ENCODE peak calls at places on chromosome 6, in seven cellular contexts. A is AG09319; Y is CD4-positive, alpha-beta T cell; T is OCI-LY7; O is fibroblast of the aortic adventitia; S is choroid plexus epithelial cell; E is astrocyte. W is an unnamed sample.
A peak's percentile ranks its signal among the peaks of the same experiment; 100 is the strongest.

GRCh38 chr6:166310634-166311033 is 2.4 kb upstream of the PRR18 start:
- DNase-seq in E (no peak), T (no peak), S (no peak), Y (no peak), O (no peak), A (no peak), W (no peak)

GRCh38 chr6:137487947-137488735 is 6.1 kb downstream of the OLIG3 start:
- DNase-seq in Y (no peak), E (no peak), S (no peak), T (no peak), O (no peak), A (no peak), W (peak; percentile 43)

GRCh38 chr6:34359438-34360158 is 32.9 kb downstream of the NUDT3 start:
- DNase-seq in E (peak; percentile 76), T (no peak), A (no peak), S (peak; percentile 78), Y (no peak), O (peak; percentile 62), W (no peak)

GRCh38 chr6:71529769-71530168 is 241.2 kb downstream of the OGFRL1 start:
- DNase-seq in S (no peak), O (no peak), T (no peak), E (no peak), A (no peak), Y (no peak), W (no peak)

GRCh38 chr6:87336367-87336766 is 7.3 kb upstream of the GJB7 start:
- DNase-seq in E (no peak), Y (no peak), T (no peak), O (no peak), S (no peak), A (no peak), W (no peak)

GRCh38 chr6:139534472-139535115 is 160.1 kb upstream of the CITED2 start:
- DNase-seq in S (no peak), A (no peak), T (no peak), Y (no peak), O (no peak), E (no peak), W (no peak)

GRCh38 chr6:64691069-64691468 is 1016.0 kb downstream of the EYS start:
- DNase-seq in S (peak; percentile 38), A (no peak), O (no peak), T (no peak), Y (no peak), E (no peak), W (no peak)

GRCh38 chr6:125940691-125941090 is 15.9 kb upstream of the HINT3 start:
- DNase-seq in E (no peak), S (no peak), T (no peak), Y (no peak), O (peak; percentile 72), A (no peak), W (no peak)

GRCh38 chr6:72861935-72862432 is 240.1 kb downstream of the KCNQ5 start:
- DNase-seq in E (peak; percentile 49), A (peak; percentile 12), S (peak; percentile 6), O (peak; percentile 58), T (no peak), Y (no peak), W (no peak)

GRCh38 chr6:87366428-87366827 is 21.8 kb downstream of the C6orf163 start:
- DNase-seq in O (no peak), A (no peak), Y (no peak), S (no peak), T (no peak), E (peak; percentile 8), W (no peak)

GRCh38 chr6:42907336-42907735 is 8.5 kb upstream of the PTCRA start:
- DNase-seq in O (peak; percentile 25), E (no peak), A (no peak), S (no peak), Y (no peak), T (no peak), W (no peak)

GRCh38 chr6:167659016-167659415 is 167.7 kb upstream of the AFDN start:
- DNase-seq in S (no peak), T (no peak), O (no peak), E (no peak), A (no peak), Y (no peak), W (no peak)

GRCh38 chr6:89148016-89148750 is 2.3 kb downstream of the PM20D2 start:
- DNase-seq in T (no peak), S (no peak), E (no peak), Y (no peak), A (no peak), O (no peak), W (peak; percentile 67)

GRCh38 chr6:21158149-21158548 is 435.4 kb upstream of the SOX4 start:
- DNase-seq in A (no peak), O (no peak), E (no peak), Y (no peak), S (no peak), T (no peak), W (no peak)

GRCh38 chr6:111306104-111306888 is 176.7 kb downstream of the REV3L start:
- DNase-seq in A (no peak), T (no peak), Y (no peak), E (no peak), S (no peak), O (no peak), W (no peak)

GRCh38 chr6:16670183-16670582 is 91.1 kb downstream of the ATXN1 start:
- DNase-seq in Y (no peak), S (no peak), T (no peak), O (no peak), E (no peak), A (no peak), W (no peak)

GRCh38 chr6:6154335-6154734 is 147.6 kb upstream of the NRN1 start:
- DNase-seq in Y (no peak), T (no peak), O (no peak), A (no peak), E (no peak), S (no peak), W (no peak)

GRCh38 chr6:36839819-36840379 is 655 bp upstream of the CPNE5 start:
- DNase-seq in E (no peak), O (peak; percentile 16), T (peak; percentile 11), S (no peak), A (no peak), Y (peak; percentile 29), W (peak; percentile 24)

GRCh38 chr6:54074591-54075195 is 36.5 kb upstream of the MLIP start:
- DNase-seq in A (no peak), T (no peak), E (no peak), S (peak; percentile 38), Y (no peak), O (no peak), W (no peak)

GRCh38 chr6:89509719-89510339 is 76.9 kb downstream of the ANKRD6 start:
- DNase-seq in S (no peak), T (no peak), E (no peak), O (peak; percentile 8), Y (no peak), A (no peak), W (no peak)

GRCh38 chr6:156427345-156427744 is 349.8 kb upstream of the ARID1B start:
- DNase-seq in T (no peak), Y (no peak), O (peak; percentile 63), E (peak; percentile 95), S (peak; percentile 79), A (no peak), W (no peak)

GRCh38 chr6:155418017-155418749 is 37.5 kb downstream of the NOX3 start:
- DNase-seq in A (peak; percentile 22), S (peak; percentile 92), Y (peak; percentile 66), E (peak; percentile 61), T (peak; percentile 65), O (peak; percentile 79), W (peak; percentile 86)

GRCh38 chr6:113857565-113858066 is 471 bp downstream of the MARCKS start:
- DNase-seq in A (no peak), E (no peak), O (no peak), Y (no peak), S (peak; percentile 41), T (no peak), W (peak; percentile 5)

GRCh38 chr6:150008588-150008987 is 16.7 kb downstream of the RAET1L start:
- DNase-seq in A (no peak), T (no peak), Y (no peak), O (no peak), S (no peak), E (no peak), W (peak; percentile 69)

GRCh38 chr6:32439708-32440214 is at the start of gene HLA-DRA:
- DNase-seq in T (peak; percentile 89), Y (no peak), A (no peak), O (peak; percentile 57), E (peak; percentile 12), S (peak; percentile 64), W (peak; percentile 11)

GRCh38 chr6:167898673-167899311 is 72.1 kb downstream of the AFDN start:
- DNase-seq in S (peak; percentile 75), T (peak; percentile 41), A (peak; percentile 8), Y (no peak), O (peak; percentile 71), E (peak; percentile 39), W (no peak)

GRCh38 chr6:52697903-52698302 is 27.0 kb downstream of the TMEM14A start:
- DNase-seq in Y (no peak), S (peak; percentile 7), A (no peak), O (peak; percentile 12), T (no peak), E (no peak), W (no peak)
- TF ChIP-seq CTCF in Y (no peak), S (peak; percentile 28), A (no peak), O (no peak), T (peak; percentile 12), E (no peak), W (no peak)

DNA sequence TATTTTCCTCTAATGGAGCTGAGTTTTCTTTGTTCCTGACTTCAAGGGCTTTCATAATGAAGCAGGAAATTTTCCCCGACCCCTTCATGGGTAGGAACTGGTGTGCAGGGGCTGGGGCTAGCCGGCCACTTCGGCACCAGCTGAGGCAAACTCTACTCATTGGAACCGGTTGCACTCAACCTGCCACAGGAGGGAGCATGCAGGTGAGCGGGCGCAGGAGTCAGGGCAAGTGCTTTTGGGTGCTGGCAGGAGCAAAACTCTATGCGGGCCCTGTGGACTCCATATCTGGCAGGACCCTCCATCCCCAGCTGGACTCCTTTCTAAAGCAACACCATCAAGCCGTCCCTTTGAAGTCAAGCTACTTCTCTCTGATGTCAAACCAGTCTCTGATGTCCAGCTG is 244.2 kb downstream of the EPM2A start:
- DNase-seq in O (no peak), A (no peak), Y (no peak), E (no peak), S (no peak), T (no peak), W (no peak)
- TF ChIP-seq CTCF in O (no peak), A (no peak), Y (no peak), E (no peak), S (no peak), T (no peak), W (no peak)

GRCh38 chr6:1335367-1336037 is 23.6 kb downstream of the FOXQ1 start:
- DNase-seq in A (peak; percentile 67), O (peak; percentile 87), Y (no peak), S (peak; percentile 81), E (peak; percentile 87), T (no peak), W (no peak)

GRCh38 chr6:1337791-1338190 is 25.9 kb downstream of the FOXQ1 start:
- DNase-seq in E (no peak), A (peak; percentile 56), Y (no peak), O (peak; percentile 78), S (no peak), T (no peak), W (no peak)

GRCh38 chr6:1334725-1335124 is 22.8 kb downstream of the FOXQ1 start:
- DNase-seq in T (no peak), E (no peak), Y (no peak), O (no peak), S (no peak), A (no peak), W (no peak)

GRCh38 chr6:1336246-1336843 is 24.4 kb downstream of the FOXQ1 start:
- DNase-seq in S (peak; percentile 41), A (no peak), O (no peak), E (no peak), Y (no peak), T (no peak), W (peak; percentile 9)
- TF ChIP-seq CTCF in S (peak; percentile 55), A (peak; percentile 19), O (peak; percentile 16), E (peak; percentile 33), Y (no peak), T (peak; percentile 11), W (no peak)

GRCh38 chr6:123316733-123317323 is 319.9 kb downstream of the TRDN start:
- DNase-seq in E (no peak), S (peak; percentile 51), T (peak; percentile 27), O (peak; percentile 45), A (no peak), Y (no peak), W (no peak)
- TF ChIP-seq CTCF in E (peak; percentile 35), S (peak; percentile 51), T (peak; percentile 80), O (peak; percentile 32), A (peak; percentile 33), Y (peak; percentile 67), W (peak; percentile 47)